ENCODE peak calls at places on chromosomes 13 and 19, in nine cellular contexts. W, K, S, T, V, L, Z, I and H are unnamed samples.

GRCh38 chr13:26052136-26052736 is 420 bp upstream of the SHISA2 start:
- DNase-seq in I (no peak), T (peak), W (no peak), V (no peak), Z (no peak), S (peak), K (no peak), L (no peak), H (no peak)

GRCh38 chr19:31214086-31214485 is 135.2 kb downstream of the TSHZ3 start:
- DNase-seq in T (no peak), Z (peak), W (peak), L (peak), K (peak), S (peak), I (no peak), V (peak), H (peak)

GRCh38 chr19:4660181-4660791 is 9.9 kb downstream of the MYDGF start:
- DNase-seq in T (peak), Z (no peak), I (no peak), K (no peak), W (no peak), L (no peak), S (no peak), V (no peak), H (no peak)

GRCh38 chr13:29704648-29705047 is 109.2 kb upstream of the SLC7A1 start:
- DNase-seq in V (no peak), I (no peak), Z (no peak), K (no peak), T (no peak), S (no peak), W (peak), L (no peak), H (no peak)

GRCh38 chr19:41341669-41342490 is 11.8 kb downstream of the TGFB1 start:
- DNase-seq in K (no peak), S (no peak), V (no peak), W (no peak), Z (no peak), T (peak), I (no peak), L (no peak), H (no peak)

GRCh38 chr13:79354285-79354684 is 51.8 kb downstream of the RBM26 start:
- DNase-seq in Z (no peak), L (no peak), V (no peak), K (no peak), S (no peak), I (no peak), T (no peak), W (no peak), H (no peak)

GRCh38 chr13:30044932-30045331 is 194.5 kb upstream of the UBL3 start:
- DNase-seq in T (no peak), Z (no peak), K (no peak), I (no peak), W (no peak), V (no peak), L (no peak), S (no peak), H (no peak)

GRCh38 chr13:35630551-35631275 is 154.2 kb upstream of the MAB21L1 start:
- DNase-seq in Z (no peak), I (peak), W (peak), S (no peak), K (peak), L (peak), T (peak), V (no peak), H (peak)

GRCh38 chr13:94239135-94239534 is 240.3 kb downstream of the DCT start:
- DNase-seq in W (peak), Z (no peak), S (no peak), L (peak), V (no peak), T (no peak), K (no peak), I (no peak), H (peak)

GRCh38 chr13:112842343-112842856 is 126.6 kb upstream of the MCF2L start:
- DNase-seq in K (no peak), L (no peak), I (no peak), V (peak), S (no peak), Z (peak), W (no peak), T (peak), H (no peak)

GRCh38 chr13:92592757-92593156 is 633.9 kb upstream of the GPC6 start:
- DNase-seq in I (no peak), L (no peak), V (no peak), Z (no peak), T (no peak), S (no peak), W (no peak), K (no peak), H (no peak)

GRCh38 chr13:110334256-110334655 is 27.2 kb downstream of the COL4A2 start:
- DNase-seq in K (no peak), T (no peak), W (peak), Z (no peak), V (peak), I (no peak), S (no peak), L (no peak), H (no peak)

GRCh38 chr13:21934309-21934708 is 263.4 kb downstream of the FGF9 start:
- DNase-seq in W (no peak), L (no peak), K (no peak), I (no peak), V (no peak), T (no peak), S (no peak), Z (no peak), H (no peak)

GRCh38 chr13:112757759-112758086 is 67.9 kb downstream of the ATP11A start:
- DNase-seq in I (no peak), W (no peak), V (no peak), K (no peak), L (no peak), S (no peak), T (no peak), Z (no peak), H (no peak)

GRCh38 chr19:56114711-56115110 is 6.4 kb downstream of the ZNF787 start:
- DNase-seq in L (no peak), Z (no peak), K (no peak), V (no peak), T (no peak), I (no peak), W (no peak), S (no peak), H (no peak)

GRCh38 chr13:38821753-38822551 is 135.1 kb downstream of the FREM2 start:
- DNase-seq in I (no peak), W (no peak), T (no peak), V (no peak), S (no peak), L (no peak), Z (no peak), K (no peak), H (no peak)

GRCh38 chr13:48709213-48709612 is 55.5 kb downstream of the CYSLTR2 start:
- DNase-seq in L (no peak), K (no peak), T (no peak), S (no peak), V (no peak), I (no peak), Z (no peak), W (no peak), H (no peak)

GRCh38 chr19:4556574-4557185 is 2.8 kb downstream of the SEMA6B start:
- DNase-seq in T (peak), S (no peak), Z (no peak), V (no peak), W (no peak), I (peak), K (no peak), L (no peak), H (no peak)

GRCh38 chr13:42992585-42993122 is 613 bp upstream of the EPSTI1 start:
- DNase-seq in L (no peak), W (no peak), I (no peak), V (no peak), T (no peak), K (no peak), S (no peak), Z (no peak), H (no peak)

GRCh38 chr19:6811906-6812305 is 39.4 kb downstream of the VAV1 start:
- DNase-seq in S (no peak), I (peak), Z (no peak), T (peak), K (peak), W (peak), L (peak), V (no peak), H (peak)

GRCh38 chr19:4980087-4980486 is 11.2 kb downstream of the KDM4B start:
- DNase-seq in S (no peak), T (no peak), Z (no peak), W (peak), L (no peak), V (no peak), I (no peak), K (no peak), H (no peak)

GRCh38 chr19:58181902-58182576 is 822 bp upstream of the ZNF274 start:
- DNase-seq in W (peak), L (peak), K (no peak), Z (no peak), T (peak), V (no peak), S (peak), I (no peak), H (no peak)

GRCh38 chr13:85549819-85550218 is 249.4 kb downstream of the SLITRK6 start:
- DNase-seq in Z (no peak), L (no peak), K (no peak), S (no peak), W (no peak), V (no peak), T (no peak), I (no peak), H (no peak)

GRCh38 chr13:36850790-36851438 is 31.9 kb downstream of the RFXAP start:
- DNase-seq in K (no peak), T (peak), S (no peak), L (no peak), Z (no peak), W (peak), V (no peak), I (no peak), H (no peak)

GRCh38 chr19:8320564-8321066 is 560 bp downstream of the NDUFA7 start:
- DNase-seq in K (no peak), Z (no peak), S (no peak), W (no peak), I (no peak), V (no peak), T (peak), L (no peak), H (no peak)

GRCh38 chr19:41018736-41019290 is 27.7 kb downstream of the CYP2B6 start:
- DNase-seq in W (no peak), V (no peak), K (no peak), T (no peak), L (no peak), Z (no peak), I (no peak), S (no peak), H (no peak)

GRCh38 chr19:17090501-17091074 is 15.0 kb downstream of the MYO9B start:
- DNase-seq in V (no peak), K (no peak), S (no peak), L (no peak), Z (no peak), W (peak), I (no peak), T (no peak), H (no peak)

GRCh38 chr13:45132384-45133064 is 12.2 kb downstream of the GTF2F2 start:
- DNase-seq in I (no peak), W (no peak), Z (no peak), K (no peak), V (no peak), T (no peak), S (no peak), L (no peak), H (no peak)

GRCh38 chr19:52398091-52398461 is 427 bp downstream of the ZNF528 start:
- DNase-seq in W (peak), S (no peak), V (no peak), Z (no peak), K (no peak), L (no peak), I (no peak), T (peak), H (no peak)

GRCh38 chr19:48992571-48993174 is 436 bp downstream of the GYS1 start:
- DNase-seq in V (peak), L (no peak), I (no peak), K (no peak), Z (no peak), T (peak), W (no peak), S (no peak), H (no peak)

GRCh38 chr13:20503088-20504083 is 22.3 kb downstream of the CRYL1 start:
- DNase-seq in Z (no peak), I (no peak), W (no peak), S (no peak), L (no peak), V (no peak), K (no peak), T (no peak), H (no peak)

GRCh38 chr19:40962460-40962961 is 28.6 kb upstream of the CYP2B6 start:
- DNase-seq in S (no peak), V (no peak), Z (no peak), W (peak), I (no peak), K (no peak), T (no peak), L (no peak), H (peak)

GRCh38 chr19:19554074-19555023 is 16.3 kb downstream of the CILP2 start:
- DNase-seq in K (no peak), V (peak), T (peak), L (peak), S (peak), I (no peak), W (peak), Z (no peak), H (no peak)

GRCh38 chr13:92572190-92572589 is 654.4 kb upstream of the GPC6 start:
- DNase-seq in V (no peak), W (no peak), K (no peak), T (no peak), Z (no peak), S (no peak), I (no peak), L (no peak), H (no peak)

GRCh38 chr19:6233051-6233826 is 46.5 kb downstream of the MLLT1 start:
- DNase-seq in S (peak), Z (peak), T (no peak), I (no peak), V (no peak), K (no peak), L (peak), W (peak), H (no peak)

GRCh38 chr13:98878421-98879126 is 99.3 kb downstream of the DOCK9 start:
- DNase-seq in V (no peak), K (no peak), S (no peak), T (no peak), L (no peak), I (no peak), Z (peak), W (peak), H (no peak)

GRCh38 chr13:31929031-31929770 is 102.4 kb upstream of the FRY start:
- DNase-seq in S (no peak), I (no peak), V (no peak), W (peak), L (no peak), T (no peak), Z (no peak), K (no peak), H (no peak)

GRCh38 chr19:1155352-1156304 is 18.4 kb downstream of the SBNO2 start:
- DNase-seq in V (no peak), S (no peak), Z (no peak), W (peak), K (no peak), T (no peak), L (no peak), I (no peak), H (no peak)

GRCh38 chr13:30841161-30841560 is 64.9 kb upstream of the MEDAG start:
- DNase-seq in K (peak), L (peak), S (no peak), W (peak), Z (no peak), T (no peak), V (no peak), I (no peak), H (no peak)

DNA sequence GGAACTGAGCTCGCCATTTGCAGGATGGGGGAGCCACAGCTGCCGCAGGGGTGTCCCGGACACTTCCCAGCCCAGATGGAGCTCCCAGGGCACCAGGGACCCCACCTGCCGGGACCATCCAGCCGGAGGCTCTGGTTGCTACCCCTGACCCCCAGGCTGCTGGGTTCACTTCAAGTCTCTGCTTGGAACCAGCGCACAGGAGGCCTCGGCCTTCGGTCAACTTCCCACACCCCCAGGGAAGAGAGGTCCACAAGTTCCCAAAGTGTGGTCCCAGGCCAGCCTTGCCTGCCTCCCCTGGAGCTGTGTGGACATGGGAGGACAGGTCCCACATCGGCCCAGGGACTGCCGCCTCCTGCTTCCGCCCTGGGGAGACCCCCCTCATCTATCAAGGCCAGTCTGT is 117.0 kb downstream of the TEX29 start:
- DNase-seq in I (no peak), L (no peak), W (no peak), Z (no peak), K (no peak), V (no peak), S (no peak), T (no peak), H (no peak)
- TF ChIP-seq CTCF in I (no peak), L (no peak), W (no peak), Z (no peak), K (no peak), V (no peak), S (no peak), T (no peak), H (no peak)

GRCh38 chr13:40983269-40983668 is 35.8 kb downstream of the ELF1 start:
- DNase-seq in T (no peak), L (no peak), Z (no peak), K (no peak), S (no peak), V (no peak), I (no peak), W (no peak), H (no peak)
- H3K4me3 ChIP-seq in T (no peak), L (no peak), Z (no peak), K (no peak), S (no peak), V (no peak), I (no peak), W (no peak), H (no peak)

GRCh38 chr13:53198017-53198416 is 169.4 kb downstream of the OLFM4 start:
- DNase-seq in K (no peak), V (no peak), W (no peak), I (no peak), Z (no peak), S (no peak), T (peak), L (no peak), H (no peak)

GRCh38 chr13:53198699-53199098 is 170.1 kb downstream of the OLFM4 start:
- DNase-seq in W (no peak), S (no peak), T (no peak), I (no peak), Z (no peak), K (no peak), V (no peak), L (no peak), H (no peak)

GRCh38 chr13:53200075-53200474 is 171.5 kb downstream of the OLFM4 start:
- DNase-seq in I (no peak), V (no peak), S (no peak), K (no peak), Z (no peak), W (no peak), L (no peak), T (peak), H (no peak)

GRCh38 chr13:53201454-53202225 is 173.0 kb downstream of the OLFM4 start:
- DNase-seq in L (no peak), T (peak), Z (no peak), S (no peak), V (no peak), I (no peak), K (no peak), W (no peak), H (no peak)

DNA sequence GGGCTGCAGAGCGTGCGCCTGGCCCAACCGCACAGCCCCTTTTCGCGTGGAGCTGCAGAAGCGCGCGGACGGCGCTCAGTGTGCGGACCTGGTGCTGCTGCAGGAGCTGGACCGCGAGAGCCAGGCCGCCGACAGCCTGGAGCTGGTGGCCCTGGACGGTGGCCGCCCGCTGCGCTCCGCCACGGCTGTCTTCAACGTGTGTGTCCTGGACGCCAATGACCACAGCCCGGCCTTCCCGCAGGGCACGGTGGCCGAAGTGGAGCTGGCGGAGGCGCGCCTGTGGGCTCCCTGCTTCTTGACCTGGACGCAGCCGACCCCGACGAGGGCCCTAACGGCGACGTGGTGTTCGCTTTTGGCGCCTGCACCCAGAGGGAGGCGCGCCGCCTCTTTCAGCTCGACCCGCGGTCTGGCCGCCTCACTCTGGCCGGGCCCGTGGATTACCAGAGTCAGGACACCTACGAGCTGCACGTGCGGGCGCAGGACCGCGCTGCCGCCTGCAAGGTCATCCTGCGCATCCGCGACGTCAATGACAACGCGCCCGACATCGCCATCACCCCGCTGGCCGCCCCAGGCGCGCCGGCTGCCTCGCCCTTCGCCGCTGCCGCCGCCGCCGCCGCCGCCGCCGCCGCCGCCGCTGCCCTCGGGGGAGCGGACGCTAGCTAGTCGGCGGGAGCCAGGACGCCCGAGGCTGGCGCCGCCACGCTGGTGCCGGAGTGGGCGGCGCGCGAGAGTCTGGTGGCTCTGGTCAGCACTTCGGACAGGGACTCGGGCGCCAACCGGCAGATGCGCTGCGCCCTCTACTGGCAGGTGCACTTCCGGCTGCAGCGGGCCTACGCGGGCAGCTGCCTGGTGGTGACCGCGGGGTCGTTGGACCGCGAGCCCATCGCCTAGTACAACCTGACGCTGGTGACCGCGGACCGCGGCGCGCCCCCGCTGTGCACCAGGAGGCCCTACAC is 172.2 kb downstream of the OLFM4 start:
- DNase-seq in W (peak), Z (no peak), V (no peak), S (no peak), T (peak), I (no peak), K (no peak), L (peak), H (no peak)
- TF ChIP-seq CTCF in W (peak), Z (peak), V (peak), S (peak), T (peak), I (peak), K (peak), L (peak), H (no peak)

GRCh38 chr19:43638214-43638990 is 1.2 kb downstream of the CADM4 start:
- DNase-seq in Z (no peak), K (no peak), L (no peak), I (no peak), S (no peak), W (no peak), V (no peak), T (no peak), H (no peak)
- H3K4me3 ChIP-seq in Z (no peak), K (no peak), L (no peak), I (peak), S (no peak), W (no peak), V (no peak), T (peak), H (no peak)

DNA sequence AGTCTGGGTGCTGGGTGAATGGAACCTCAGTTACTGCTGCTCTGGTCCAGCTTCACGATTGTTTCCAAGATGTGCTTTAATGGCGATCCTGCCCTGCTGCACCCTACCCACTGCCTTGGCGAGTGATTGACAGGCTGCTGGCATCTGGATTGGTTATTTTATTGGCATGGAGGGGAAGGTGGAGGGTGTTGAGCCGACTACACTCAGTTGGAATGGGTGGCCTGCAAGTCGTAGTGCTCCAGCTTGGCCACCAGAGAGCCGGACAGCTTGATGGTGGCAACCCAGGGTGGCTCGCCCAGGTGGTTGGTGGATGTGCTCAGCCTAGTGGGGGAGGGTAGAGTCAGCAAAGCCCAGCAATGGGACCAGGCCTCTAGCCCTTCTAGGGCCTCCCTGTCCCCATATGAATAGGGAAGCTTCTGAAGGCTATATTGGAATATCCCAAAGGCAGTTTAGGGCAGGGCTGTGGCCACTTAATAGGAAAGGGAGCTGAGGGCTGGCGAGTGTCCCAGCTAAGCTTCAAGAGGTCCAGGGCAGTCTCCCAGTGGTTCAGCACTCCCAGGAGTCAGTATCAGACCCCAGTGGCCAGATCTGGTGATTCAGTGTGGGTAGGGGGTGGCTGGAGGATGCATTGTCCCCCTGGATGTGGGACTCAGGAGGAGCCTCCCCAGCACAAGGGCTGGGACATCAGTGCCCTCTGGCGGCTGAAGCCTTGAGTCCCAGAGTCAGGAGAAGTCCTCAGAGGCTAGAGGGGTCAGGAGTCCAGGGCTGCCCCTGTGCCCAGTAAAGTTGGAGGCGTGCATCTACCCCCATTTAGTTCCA is 3.4 kb downstream of the GGN start:
- DNase-seq in S (no peak), Z (no peak), L (peak), T (peak), W (no peak), I (no peak), V (no peak), K (no peak), H (no peak)
- TF ChIP-seq CTCF in S (no peak), Z (no peak), L (peak), T (peak), W (peak), I (peak), V (no peak), K (peak), H (peak)